ENCODE peak calls at places on chromosomes 5 and 9, in nine cellular contexts. One of them, this sample, is unnamed.

GRCh38 chr5:160556886-160557285 is 135.2 kb downstream of the PTTG1 start:
- DNase-seq in psoas muscle: no peak
- DNase-seq in retina: no peak
- DNase-seq in neural crest cell: no peak
- DNase-seq in foreskin melanocyte: no peak
- DNase-seq in AG09319: no peak
- DNase-seq in aorta: no peak
- DNase-seq in A549: no peak
- DNase-seq in stimulated activated naive CD4-positive, alpha-beta T cell treated with Interleukin-2 at 50 U/mL for 16 hours: no peak
- DNase-seq in this sample: no peak

GRCh38 chr5:1262381-1262780 is 32.5 kb downstream of the TERT start:
- DNase-seq in psoas muscle: no peak
- DNase-seq in retina: peak
- DNase-seq in neural crest cell: no peak
- DNase-seq in foreskin melanocyte: no peak
- DNase-seq in AG09319: no peak
- DNase-seq in aorta: no peak
- DNase-seq in A549: no peak
- DNase-seq in stimulated activated naive CD4-positive, alpha-beta T cell treated with Interleukin-2 at 50 U/mL for 16 hours: no peak
- DNase-seq in this sample: no peak

GRCh38 chr5:33601881-33602280 is 161.1 kb downstream of the TARS1 start:
- DNase-seq in psoas muscle: no peak
- DNase-seq in retina: no peak
- DNase-seq in neural crest cell: no peak
- DNase-seq in foreskin melanocyte: no peak
- DNase-seq in AG09319: no peak
- DNase-seq in aorta: no peak
- DNase-seq in A549: no peak
- DNase-seq in stimulated activated naive CD4-positive, alpha-beta T cell treated with Interleukin-2 at 50 U/mL for 16 hours: no peak
- DNase-seq in this sample: no peak

GRCh38 chr5:2591777-2592453 is 159.6 kb downstream of the IRX2 start:
- DNase-seq in psoas muscle: no peak
- DNase-seq in retina: peak
- DNase-seq in neural crest cell: no peak
- DNase-seq in foreskin melanocyte: no peak
- DNase-seq in AG09319: no peak
- DNase-seq in aorta: no peak
- DNase-seq in A549: no peak
- DNase-seq in stimulated activated naive CD4-positive, alpha-beta T cell treated with Interleukin-2 at 50 U/mL for 16 hours: no peak
- DNase-seq in this sample: no peak

GRCh38 chr9:16310288-16311145 is 560.0 kb downstream of the BNC2 start:
- DNase-seq in psoas muscle: no peak
- DNase-seq in retina: peak
- DNase-seq in neural crest cell: no peak
- DNase-seq in foreskin melanocyte: no peak
- DNase-seq in AG09319: no peak
- DNase-seq in aorta: no peak
- DNase-seq in A549: no peak
- DNase-seq in stimulated activated naive CD4-positive, alpha-beta T cell treated with Interleukin-2 at 50 U/mL for 16 hours: no peak
- DNase-seq in this sample: no peak

GRCh38 chr9:133543772-133544467 is 9.4 kb downstream of the ADAMTSL2 start:
- DNase-seq in psoas muscle: no peak
- DNase-seq in retina: no peak
- DNase-seq in neural crest cell: no peak
- DNase-seq in foreskin melanocyte: no peak
- DNase-seq in AG09319: no peak
- DNase-seq in aorta: no peak
- DNase-seq in A549: no peak
- DNase-seq in stimulated activated naive CD4-positive, alpha-beta T cell treated with Interleukin-2 at 50 U/mL for 16 hours: no peak
- DNase-seq in this sample: no peak

GRCh38 chr5:101580591-101580990 is 677.5 kb upstream of the ST8SIA4 start:
- DNase-seq in psoas muscle: no peak
- DNase-seq in retina: no peak
- DNase-seq in neural crest cell: no peak
- DNase-seq in foreskin melanocyte: no peak
- DNase-seq in AG09319: no peak
- DNase-seq in aorta: no peak
- DNase-seq in A549: no peak
- DNase-seq in stimulated activated naive CD4-positive, alpha-beta T cell treated with Interleukin-2 at 50 U/mL for 16 hours: no peak
- DNase-seq in this sample: no peak

GRCh38 chr9:89915187-89915586 is 310.4 kb downstream of the GADD45G start:
- DNase-seq in psoas muscle: no peak
- DNase-seq in retina: no peak
- DNase-seq in neural crest cell: no peak
- DNase-seq in foreskin melanocyte: no peak
- DNase-seq in AG09319: no peak
- DNase-seq in aorta: no peak
- DNase-seq in A549: no peak
- DNase-seq in stimulated activated naive CD4-positive, alpha-beta T cell treated with Interleukin-2 at 50 U/mL for 16 hours: no peak
- DNase-seq in this sample: no peak

GRCh38 chr5:113900831-113901230 is 387.3 kb downstream of the YTHDC2 start:
- DNase-seq in psoas muscle: no peak
- DNase-seq in retina: no peak
- DNase-seq in neural crest cell: no peak
- DNase-seq in foreskin melanocyte: no peak
- DNase-seq in AG09319: no peak
- DNase-seq in aorta: no peak
- DNase-seq in A549: no peak
- DNase-seq in stimulated activated naive CD4-positive, alpha-beta T cell treated with Interleukin-2 at 50 U/mL for 16 hours: no peak
- DNase-seq in this sample: no peak

GRCh38 chr5:137091473-137091872 is 407.7 kb downstream of the SPOCK1 start:
- DNase-seq in psoas muscle: no peak
- DNase-seq in retina: peak
- DNase-seq in neural crest cell: no peak
- DNase-seq in foreskin melanocyte: no peak
- DNase-seq in AG09319: no peak
- DNase-seq in aorta: no peak
- DNase-seq in A549: no peak
- DNase-seq in stimulated activated naive CD4-positive, alpha-beta T cell treated with Interleukin-2 at 50 U/mL for 16 hours: no peak
- DNase-seq in this sample: no peak

GRCh38 chr5:84384604-84385575 is at the start of gene EDIL3:
- DNase-seq in psoas muscle: no peak
- DNase-seq in retina: peak
- DNase-seq in neural crest cell: peak
- DNase-seq in foreskin melanocyte: no peak
- DNase-seq in AG09319: no peak
- DNase-seq in aorta: peak
- DNase-seq in A549: no peak
- DNase-seq in stimulated activated naive CD4-positive, alpha-beta T cell treated with Interleukin-2 at 50 U/mL for 16 hours: no peak
- DNase-seq in this sample: no peak

GRCh38 chr5:180139731-180140626 is 68.4 kb upstream of the RNF130 start:
- DNase-seq in psoas muscle: peak
- DNase-seq in retina: no peak
- DNase-seq in neural crest cell: no peak
- DNase-seq in foreskin melanocyte: no peak
- DNase-seq in AG09319: no peak
- DNase-seq in aorta: no peak
- DNase-seq in A549: no peak
- DNase-seq in stimulated activated naive CD4-positive, alpha-beta T cell treated with Interleukin-2 at 50 U/mL for 16 hours: no peak
- DNase-seq in this sample: no peak

GRCh38 chr9:121510766-121511555 is 11.3 kb upstream of the GGTA1 start:
- DNase-seq in psoas muscle: no peak
- DNase-seq in retina: no peak
- DNase-seq in neural crest cell: no peak
- DNase-seq in foreskin melanocyte: no peak
- DNase-seq in AG09319: no peak
- DNase-seq in aorta: peak
- DNase-seq in A549: no peak
- DNase-seq in stimulated activated naive CD4-positive, alpha-beta T cell treated with Interleukin-2 at 50 U/mL for 16 hours: no peak
- DNase-seq in this sample: no peak

GRCh38 chr9:91422832-91423711 is 560 bp downstream of the NFIL3 start:
- DNase-seq in psoas muscle: peak
- DNase-seq in retina: peak
- DNase-seq in neural crest cell: peak
- DNase-seq in foreskin melanocyte: peak
- DNase-seq in AG09319: no peak
- DNase-seq in aorta: peak
- DNase-seq in A549: peak
- DNase-seq in stimulated activated naive CD4-positive, alpha-beta T cell treated with Interleukin-2 at 50 U/mL for 16 hours: peak
- DNase-seq in this sample: peak

GRCh38 chr5:73994963-73995362 is 369.0 kb downstream of the ARHGEF28 start:
- DNase-seq in psoas muscle: no peak
- DNase-seq in retina: no peak
- DNase-seq in neural crest cell: no peak
- DNase-seq in foreskin melanocyte: peak
- DNase-seq in AG09319: no peak
- DNase-seq in aorta: no peak
- DNase-seq in A549: no peak
- DNase-seq in stimulated activated naive CD4-positive, alpha-beta T cell treated with Interleukin-2 at 50 U/mL for 16 hours: no peak
- DNase-seq in this sample: no peak

GRCh38 chr5:88262116-88262515 is 6.5 kb downstream of the TMEM161B start:
- DNase-seq in psoas muscle: no peak
- DNase-seq in retina: no peak
- DNase-seq in neural crest cell: no peak
- DNase-seq in foreskin melanocyte: no peak
- DNase-seq in AG09319: no peak
- DNase-seq in aorta: no peak
- DNase-seq in A549: no peak
- DNase-seq in stimulated activated naive CD4-positive, alpha-beta T cell treated with Interleukin-2 at 50 U/mL for 16 hours: no peak
- DNase-seq in this sample: no peak

GRCh38 chr5:173572431-173573125 is 43.9 kb downstream of the BOD1 start:
- DNase-seq in psoas muscle: no peak
- DNase-seq in retina: no peak
- DNase-seq in neural crest cell: no peak
- DNase-seq in foreskin melanocyte: no peak
- DNase-seq in AG09319: no peak
- DNase-seq in aorta: no peak
- DNase-seq in A549: no peak
- DNase-seq in stimulated activated naive CD4-positive, alpha-beta T cell treated with Interleukin-2 at 50 U/mL for 16 hours: no peak
- DNase-seq in this sample: no peak

GRCh38 chr5:126516133-126516532 is 78.9 kb downstream of the ALDH7A1 start:
- DNase-seq in psoas muscle: no peak
- DNase-seq in retina: no peak
- DNase-seq in neural crest cell: no peak
- DNase-seq in foreskin melanocyte: peak
- DNase-seq in AG09319: no peak
- DNase-seq in aorta: no peak
- DNase-seq in A549: no peak
- DNase-seq in stimulated activated naive CD4-positive, alpha-beta T cell treated with Interleukin-2 at 50 U/mL for 16 hours: no peak
- DNase-seq in this sample: no peak

GRCh38 chr5:130708744-130709143 is 456.3 kb downstream of the HINT1 start:
- DNase-seq in psoas muscle: no peak
- DNase-seq in retina: no peak
- DNase-seq in neural crest cell: no peak
- DNase-seq in foreskin melanocyte: no peak
- DNase-seq in AG09319: no peak
- DNase-seq in aorta: no peak
- DNase-seq in A549: no peak
- DNase-seq in stimulated activated naive CD4-positive, alpha-beta T cell treated with Interleukin-2 at 50 U/mL for 16 hours: no peak
- DNase-seq in this sample: no peak

GRCh38 chr9:134053941-134054761 is 13.7 kb downstream of the BRD3 start:
- DNase-seq in psoas muscle: peak
- DNase-seq in retina: no peak
- DNase-seq in neural crest cell: no peak
- DNase-seq in foreskin melanocyte: no peak
- DNase-seq in AG09319: no peak
- DNase-seq in aorta: peak
- DNase-seq in A549: no peak
- DNase-seq in stimulated activated naive CD4-positive, alpha-beta T cell treated with Interleukin-2 at 50 U/mL for 16 hours: no peak
- DNase-seq in this sample: no peak

GRCh38 chr9:113185271-113185670 is 34.5 kb downstream of the SLC31A2 start:
- DNase-seq in psoas muscle: no peak
- DNase-seq in retina: no peak
- DNase-seq in neural crest cell: no peak
- DNase-seq in foreskin melanocyte: peak
- DNase-seq in AG09319: no peak
- DNase-seq in aorta: no peak
- DNase-seq in A549: no peak
- DNase-seq in stimulated activated naive CD4-positive, alpha-beta T cell treated with Interleukin-2 at 50 U/mL for 16 hours: no peak
- DNase-seq in this sample: no peak

GRCh38 chr5:135997936-135998335 is 30.9 kb upstream of the TGFBI start:
- DNase-seq in psoas muscle: no peak
- DNase-seq in retina: no peak
- DNase-seq in neural crest cell: no peak
- DNase-seq in foreskin melanocyte: no peak
- DNase-seq in AG09319: no peak
- DNase-seq in aorta: no peak
- DNase-seq in A549: no peak
- DNase-seq in stimulated activated naive CD4-positive, alpha-beta T cell treated with Interleukin-2 at 50 U/mL for 16 hours: no peak
- DNase-seq in this sample: no peak

GRCh38 chr5:57185301-57185700 is 11.4 kb downstream of the GPBP1 start:
- DNase-seq in psoas muscle: no peak
- DNase-seq in retina: no peak
- DNase-seq in neural crest cell: no peak
- DNase-seq in foreskin melanocyte: no peak
- DNase-seq in AG09319: no peak
- DNase-seq in aorta: no peak
- DNase-seq in A549: no peak
- DNase-seq in stimulated activated naive CD4-positive, alpha-beta T cell treated with Interleukin-2 at 50 U/mL for 16 hours: no peak
- DNase-seq in this sample: no peak

GRCh38 chr9:82961504-82962125 is 101.3 kb downstream of the RASEF start:
- DNase-seq in psoas muscle: peak
- DNase-seq in retina: peak
- DNase-seq in neural crest cell: peak
- DNase-seq in foreskin melanocyte: peak
- DNase-seq in AG09319: peak
- DNase-seq in aorta: peak
- DNase-seq in A549: peak
- DNase-seq in stimulated activated naive CD4-positive, alpha-beta T cell treated with Interleukin-2 at 50 U/mL for 16 hours: no peak
- DNase-seq in this sample: peak

GRCh38 chr9:2623046-2623865 is 1.7 kb downstream of the VLDLR start:
- DNase-seq in psoas muscle: peak
- DNase-seq in retina: peak
- DNase-seq in neural crest cell: peak
- DNase-seq in foreskin melanocyte: peak
- DNase-seq in AG09319: no peak
- DNase-seq in aorta: peak
- DNase-seq in A549: peak
- DNase-seq in stimulated activated naive CD4-positive, alpha-beta T cell treated with Interleukin-2 at 50 U/mL for 16 hours: no peak
- DNase-seq in this sample: no peak

GRCh38 chr9:128285033-128285784 is 9.1 kb downstream of the SWI5 start:
- DNase-seq in psoas muscle: no peak
- DNase-seq in retina: no peak
- DNase-seq in neural crest cell: no peak
- DNase-seq in foreskin melanocyte: no peak
- DNase-seq in AG09319: no peak
- DNase-seq in aorta: no peak
- DNase-seq in A549: no peak
- DNase-seq in stimulated activated naive CD4-positive, alpha-beta T cell treated with Interleukin-2 at 50 U/mL for 16 hours: no peak
- DNase-seq in this sample: no peak

GRCh38 chr5:157994906-157995519 is 136.1 kb upstream of the CLINT1 start:
- DNase-seq in psoas muscle: peak
- DNase-seq in retina: peak
- DNase-seq in neural crest cell: peak
- DNase-seq in foreskin melanocyte: peak
- DNase-seq in AG09319: peak
- DNase-seq in aorta: peak
- DNase-seq in A549: peak
- DNase-seq in stimulated activated naive CD4-positive, alpha-beta T cell treated with Interleukin-2 at 50 U/mL for 16 hours: peak
- DNase-seq in this sample: no peak

GRCh38 chr9:117703538-117703937 is 665 bp upstream of the TLR4 start:
- DNase-seq in psoas muscle: no peak
- DNase-seq in retina: no peak
- DNase-seq in neural crest cell: no peak
- DNase-seq in foreskin melanocyte: no peak
- DNase-seq in AG09319: no peak
- DNase-seq in aorta: no peak
- DNase-seq in A549: no peak
- DNase-seq in stimulated activated naive CD4-positive, alpha-beta T cell treated with Interleukin-2 at 50 U/mL for 16 hours: no peak
- DNase-seq in this sample: no peak

GRCh38 chr5:76403963-76404693 is 1.0 kb downstream of the IQGAP2 start:
- DNase-seq in psoas muscle: peak
- DNase-seq in retina: peak
- DNase-seq in neural crest cell: no peak
- DNase-seq in foreskin melanocyte: no peak
- DNase-seq in AG09319: no peak
- DNase-seq in aorta: peak
- DNase-seq in A549: peak
- DNase-seq in stimulated activated naive CD4-positive, alpha-beta T cell treated with Interleukin-2 at 50 U/mL for 16 hours: peak
- DNase-seq in this sample: no peak

GRCh38 chr5:177455661-177456590 is 9.3 kb downstream of the PRR7 start:
- DNase-seq in psoas muscle: peak
- DNase-seq in retina: peak
- DNase-seq in neural crest cell: peak
- DNase-seq in foreskin melanocyte: peak
- DNase-seq in AG09319: no peak
- DNase-seq in aorta: peak
- DNase-seq in A549: peak
- DNase-seq in stimulated activated naive CD4-positive, alpha-beta T cell treated with Interleukin-2 at 50 U/mL for 16 hours: peak
- DNase-seq in this sample: no peak

GRCh38 chr9:113817171-113817570 is 58.9 kb upstream of the ZNF618 start:
- DNase-seq in psoas muscle: no peak
- DNase-seq in retina: no peak
- DNase-seq in neural crest cell: no peak
- DNase-seq in foreskin melanocyte: no peak
- DNase-seq in AG09319: no peak
- DNase-seq in aorta: no peak
- DNase-seq in A549: no peak
- DNase-seq in stimulated activated naive CD4-positive, alpha-beta T cell treated with Interleukin-2 at 50 U/mL for 16 hours: no peak
- DNase-seq in this sample: no peak